ENCODE peak calls at places on chromosome 1, in four cellular contexts. One of them, this sample, is unnamed.

GRCh38 chr1:111471012-111471411 is 2.8 kb upstream of the C1orf162 start:
- DNase-seq in kidney epithelial cell: no peak
- DNase-seq in astrocyte of the cerebellum: no peak
- DNase-seq in AG04450: no peak
- DNase-seq in this sample: no peak

GRCh38 chr1:66984491-66984890 is 59.7 kb downstream of the MIER1 start:
- DNase-seq in kidney epithelial cell: no peak
- DNase-seq in AG04450: no peak
- DNase-seq in astrocyte of the cerebellum: no peak
- DNase-seq in this sample: no peak

GRCh38 chr1:1347663-1348419 is 1.4 kb downstream of the DVL1 start:
- DNase-seq in astrocyte of the cerebellum: no peak
- DNase-seq in kidney epithelial cell: no peak
- DNase-seq in AG04450: no peak
- DNase-seq in this sample: no peak

GRCh38 chr1:27496604-27497155 is 6.7 kb upstream of the WASF2 start:
- DNase-seq in astrocyte of the cerebellum: no peak
- DNase-seq in AG04450: no peak
- DNase-seq in kidney epithelial cell: no peak
- DNase-seq in this sample: no peak

GRCh38 chr1:54653036-54653435 is 11.4 kb downstream of the MROH7 start:
- DNase-seq in kidney epithelial cell: no peak
- DNase-seq in astrocyte of the cerebellum: no peak
- DNase-seq in AG04450: no peak
- DNase-seq in this sample: no peak

GRCh38 chr1:65044411-65044810 is 78.1 kb upstream of the JAK1 start:
- DNase-seq in astrocyte of the cerebellum: no peak
- DNase-seq in AG04450: no peak
- DNase-seq in kidney epithelial cell: no peak
- DNase-seq in this sample: no peak

GRCh38 chr1:220775238-220775853 is 11.4 kb upstream of the MTARC1 start:
- DNase-seq in AG04450: no peak
- DNase-seq in kidney epithelial cell: no peak
- DNase-seq in astrocyte of the cerebellum: no peak
- DNase-seq in this sample: no peak

GRCh38 chr1:20465187-20465586 is 20.8 kb downstream of the CAMK2N1 start:
- DNase-seq in AG04450: no peak
- DNase-seq in astrocyte of the cerebellum: no peak
- DNase-seq in kidney epithelial cell: no peak
- DNase-seq in this sample: no peak

DNA sequence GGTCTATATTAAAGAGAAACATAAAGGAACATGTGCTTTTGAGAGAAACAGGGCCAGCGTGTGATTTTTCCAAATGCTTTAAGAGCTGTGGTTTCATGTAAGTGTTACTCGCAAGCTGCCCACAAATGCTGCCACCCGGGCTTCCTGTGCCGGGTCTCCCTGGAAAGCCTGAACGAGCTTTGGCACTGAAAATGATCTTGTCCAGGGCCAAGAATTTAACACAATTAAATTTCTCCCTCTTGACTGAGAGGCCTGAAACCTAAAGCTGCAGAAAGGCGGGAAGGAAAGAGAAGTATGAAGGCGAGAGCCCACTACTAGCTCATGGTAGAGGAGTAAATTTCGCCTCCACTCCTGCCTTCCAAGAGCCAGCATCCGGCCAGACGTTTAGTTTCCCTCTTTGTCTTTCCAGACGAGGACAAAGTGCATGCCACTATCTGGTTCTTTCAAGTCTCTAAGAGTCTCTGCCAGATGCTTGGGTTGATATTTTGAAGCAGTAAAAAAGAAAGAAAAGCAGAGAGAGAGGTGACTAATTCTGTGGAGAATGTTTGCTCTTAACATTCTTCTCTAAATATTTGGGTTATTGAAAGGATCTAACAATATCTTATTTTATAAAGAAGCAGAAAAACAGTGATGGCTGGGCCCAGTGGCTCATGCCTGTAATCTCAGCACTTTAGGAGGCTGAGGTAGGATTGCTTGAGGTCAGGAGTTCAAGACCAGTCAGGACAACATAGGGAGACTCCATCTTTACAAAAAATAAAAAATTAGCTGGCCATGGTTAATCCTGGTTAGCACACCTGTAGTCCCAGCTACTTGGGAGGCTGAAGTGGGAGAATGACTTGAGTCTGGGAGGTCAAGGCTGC is 100.0 kb upstream of the HNRNPU start:
- DNase-seq in AG04450: peak
- DNase-seq in astrocyte of the cerebellum: peak
- DNase-seq in kidney epithelial cell: no peak
- DNase-seq in this sample: peak
- H3K4me3 ChIP-seq in AG04450: peak
- H3K4me3 ChIP-seq in astrocyte of the cerebellum: no peak
- H3K4me3 ChIP-seq in kidney epithelial cell: no peak
- H3K4me3 ChIP-seq in this sample: peak

DNA sequence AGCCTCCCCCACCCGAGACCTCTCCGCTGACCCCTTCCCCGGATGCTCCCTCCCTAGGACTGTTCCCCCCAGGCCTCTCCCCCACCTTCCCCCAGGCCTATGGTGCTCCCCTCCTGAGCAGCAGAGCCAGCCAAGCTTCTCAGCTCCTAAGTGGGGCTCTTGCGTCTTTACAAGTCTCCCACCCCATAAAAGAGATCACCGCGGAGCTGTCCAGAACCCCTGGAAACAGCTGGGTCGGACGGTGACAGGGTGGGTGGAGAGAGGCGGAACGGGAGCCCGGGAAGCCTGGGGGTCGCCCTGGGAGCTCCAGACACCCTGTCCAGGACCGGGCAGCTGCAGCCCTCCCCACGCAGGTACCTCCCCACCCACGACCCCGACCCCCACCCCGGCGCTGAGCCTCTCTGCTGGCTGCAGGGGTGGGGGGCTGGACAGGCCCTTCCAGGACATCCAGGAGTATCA is 61.2 kb downstream of the WNT9A start:
- DNase-seq in AG04450: no peak
- DNase-seq in astrocyte of the cerebellum: no peak
- DNase-seq in kidney epithelial cell: no peak
- DNase-seq in this sample: no peak
- H3K4me3 ChIP-seq in AG04450: peak
- H3K4me3 ChIP-seq in astrocyte of the cerebellum: no peak
- H3K4me3 ChIP-seq in kidney epithelial cell: no peak
- H3K4me3 ChIP-seq in this sample: no peak

DNA sequence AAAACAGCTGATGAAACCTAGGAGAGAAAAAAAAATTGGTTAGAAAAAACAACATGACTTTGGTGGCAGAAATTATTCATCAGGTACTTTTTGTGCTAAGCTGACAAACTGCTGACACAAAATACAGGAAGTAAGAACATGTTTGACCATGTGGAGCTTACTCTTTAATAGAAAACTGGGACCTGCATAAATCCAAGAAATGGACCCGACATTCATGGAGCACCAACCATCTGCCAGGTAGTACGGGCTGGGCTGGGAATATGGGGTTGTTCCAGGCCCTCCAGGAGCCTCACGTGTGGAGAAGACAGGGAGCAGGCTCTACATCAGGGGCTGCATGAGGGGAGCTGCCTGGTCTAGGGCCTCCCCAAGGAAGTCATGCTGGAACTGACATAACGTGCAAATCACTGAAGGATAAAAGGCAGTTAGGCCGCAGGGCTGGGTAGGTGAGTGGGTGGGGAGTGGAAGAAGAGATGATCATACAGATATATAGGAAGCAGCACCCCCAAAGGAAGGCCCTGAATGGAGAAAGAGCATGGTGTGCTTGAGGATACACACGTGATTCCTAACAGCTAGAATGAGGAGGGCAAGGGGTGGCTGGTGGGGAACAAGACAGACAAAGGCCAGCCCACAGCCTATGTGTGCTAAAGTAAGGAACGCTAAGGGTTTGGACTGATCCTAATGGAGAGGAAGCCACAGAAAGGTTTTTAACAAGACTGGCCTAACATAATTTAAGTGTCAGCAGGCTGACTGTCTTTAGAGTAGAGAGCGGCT is 26.1 kb downstream of the CD58 start:
- DNase-seq in AG04450: no peak
- DNase-seq in astrocyte of the cerebellum: no peak
- DNase-seq in kidney epithelial cell: no peak
- DNase-seq in this sample: no peak
- H3K4me3 ChIP-seq in AG04450: no peak
- H3K4me3 ChIP-seq in astrocyte of the cerebellum: no peak
- H3K4me3 ChIP-seq in kidney epithelial cell: no peak
- H3K4me3 ChIP-seq in this sample: no peak

GRCh38 chr1:199856381-199856780 is 171.1 kb upstream of the NR5A2 start:
- DNase-seq in kidney epithelial cell: no peak
- DNase-seq in astrocyte of the cerebellum: no peak
- DNase-seq in AG04450: no peak
- DNase-seq in this sample: no peak

GRCh38 chr1:199859525-199859924 is 168.0 kb upstream of the NR5A2 start:
- DNase-seq in astrocyte of the cerebellum: no peak
- DNase-seq in AG04450: peak
- DNase-seq in kidney epithelial cell: no peak
- DNase-seq in this sample: peak

GRCh38 chr1:199855580-199855979 is 171.9 kb upstream of the NR5A2 start:
- DNase-seq in AG04450: peak
- DNase-seq in astrocyte of the cerebellum: no peak
- DNase-seq in kidney epithelial cell: no peak
- DNase-seq in this sample: peak

GRCh38 chr1:199857103-199857502 is 170.4 kb upstream of the NR5A2 start:
- DNase-seq in kidney epithelial cell: no peak
- DNase-seq in astrocyte of the cerebellum: no peak
- DNase-seq in AG04450: no peak
- DNase-seq in this sample: peak

GRCh38 chr1:199857516-199857915 is 170.0 kb upstream of the NR5A2 start:
- DNase-seq in AG04450: no peak
- DNase-seq in kidney epithelial cell: no peak
- DNase-seq in astrocyte of the cerebellum: no peak
- DNase-seq in this sample: no peak
- H3K4me3 ChIP-seq in AG04450: no peak
- H3K4me3 ChIP-seq in kidney epithelial cell: no peak
- H3K4me3 ChIP-seq in astrocyte of the cerebellum: no peak
- H3K4me3 ChIP-seq in this sample: no peak

GRCh38 chr1:118990513-118991131 is 2.5 kb upstream of the TBX15 start:
- DNase-seq in astrocyte of the cerebellum: no peak
- DNase-seq in AG04450: no peak
- DNase-seq in kidney epithelial cell: no peak
- DNase-seq in this sample: no peak

GRCh38 chr1:118989006-118989736 is 1.0 kb upstream of the TBX15 start:
- DNase-seq in AG04450: no peak
- DNase-seq in kidney epithelial cell: no peak
- DNase-seq in astrocyte of the cerebellum: no peak
- DNase-seq in this sample: no peak

GRCh38 chr1:118988186-118989005 is at the start of gene TBX15:
- DNase-seq in astrocyte of the cerebellum: no peak
- DNase-seq in AG04450: no peak
- DNase-seq in kidney epithelial cell: no peak
- DNase-seq in this sample: no peak

GRCh38 chr1:118991448-118991847 is 3.3 kb upstream of the TBX15 start:
- DNase-seq in astrocyte of the cerebellum: no peak
- DNase-seq in AG04450: no peak
- DNase-seq in kidney epithelial cell: no peak
- DNase-seq in this sample: no peak

DNA sequence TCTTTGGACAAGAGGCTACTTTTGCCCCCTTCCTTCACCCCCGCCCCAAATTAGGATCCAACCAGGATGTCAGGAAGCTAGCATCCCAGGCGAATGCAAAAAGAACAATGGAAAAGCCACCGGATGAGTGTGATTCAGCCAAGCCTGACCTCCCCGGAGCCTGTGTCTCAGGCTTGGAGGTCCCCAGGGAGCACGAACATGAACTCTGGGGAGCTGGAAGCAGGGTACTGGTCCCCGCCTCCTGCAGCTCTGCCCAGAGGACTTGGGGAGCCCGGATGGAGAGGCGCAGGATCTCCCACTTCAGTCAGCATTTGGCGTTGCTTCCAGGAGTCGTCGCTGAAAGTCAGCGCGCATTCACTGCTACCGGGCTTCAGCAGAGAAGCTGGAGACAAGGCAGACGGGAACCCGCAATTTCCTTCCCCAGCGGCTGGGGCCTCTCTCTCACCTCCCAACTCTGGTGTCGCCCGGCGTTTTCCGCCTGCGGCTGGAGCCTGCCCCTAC is 1.8 kb upstream of the TBX15 start:
- DNase-seq in kidney epithelial cell: no peak
- DNase-seq in astrocyte of the cerebellum: no peak
- DNase-seq in AG04450: no peak
- DNase-seq in this sample: no peak
- H3K4me3 ChIP-seq in kidney epithelial cell: no peak
- H3K4me3 ChIP-seq in astrocyte of the cerebellum: no peak
- H3K4me3 ChIP-seq in AG04450: no peak
- H3K4me3 ChIP-seq in this sample: peak

This sample was measured in AG04449.